ENCODE peak calls at places on chromosome 22, in five cellular contexts. One of them, this sample, is unnamed.

GRCh38 chr22:48475661-48476345 is 1351.9 kb downstream of the BRD1 start:
- DNase-seq in Peyer's patch: no peak
- DNase-seq in cardiac fibroblast: no peak
- DNase-seq in kidney: no peak
- DNase-seq in cardiac muscle cell: no peak
- DNase-seq in this sample: no peak

GRCh38 chr22:32411388-32411787 is 659 bp downstream of the RTCB start:
- DNase-seq in Peyer's patch: no peak
- DNase-seq in cardiac fibroblast: peak; percentile 54
- DNase-seq in kidney: no peak
- DNase-seq in cardiac muscle cell: peak; percentile 16
- DNase-seq in this sample: peak; percentile 65

GRCh38 chr22:21834869-21835268 is 32.6 kb downstream of the MAPK1 start:
- DNase-seq in Peyer's patch: peak; percentile 65
- DNase-seq in cardiac fibroblast: no peak
- DNase-seq in kidney: no peak
- DNase-seq in cardiac muscle cell: no peak
- DNase-seq in this sample: no peak

GRCh38 chr22:48783821-48784266 is 1043.8 kb downstream of the BRD1 start:
- DNase-seq in Peyer's patch: peak; percentile 9
- DNase-seq in cardiac fibroblast: no peak
- DNase-seq in kidney: no peak
- DNase-seq in cardiac muscle cell: no peak
- DNase-seq in this sample: peak; percentile 69

GRCh38 chr22:46574993-46575914 is 37.8 kb upstream of the CELSR1 start:
- DNase-seq in Peyer's patch: no peak
- DNase-seq in cardiac fibroblast: no peak
- DNase-seq in kidney: peak; percentile 81
- DNase-seq in cardiac muscle cell: peak; percentile 36
- DNase-seq in this sample: peak; percentile 90

GRCh38 chr22:32050678-32051515 is 7.8 kb downstream of the SLC5A1 start:
- DNase-seq in Peyer's patch: no peak
- DNase-seq in cardiac fibroblast: peak; percentile 92
- DNase-seq in kidney: peak; percentile 72
- DNase-seq in cardiac muscle cell: peak; percentile 85
- DNase-seq in this sample: peak; percentile 48

GRCh38 chr22:18950141-18950540 is 14.0 kb upstream of the PRODH start:
- DNase-seq in Peyer's patch: no peak
- DNase-seq in cardiac fibroblast: no peak
- DNase-seq in kidney: no peak
- DNase-seq in cardiac muscle cell: no peak
- DNase-seq in this sample: no peak

GRCh38 chr22:17845790-17846189 is 71.5 kb upstream of the BID start:
- DNase-seq in Peyer's patch: no peak
- DNase-seq in cardiac fibroblast: no peak
- DNase-seq in kidney: no peak
- DNase-seq in cardiac muscle cell: no peak
- DNase-seq in this sample: no peak

GRCh38 chr22:23230348-23231068 is 50.2 kb downstream of the BCR start:
- DNase-seq in Peyer's patch: no peak
- DNase-seq in cardiac fibroblast: no peak
- DNase-seq in kidney: peak; percentile 22
- DNase-seq in cardiac muscle cell: no peak
- DNase-seq in this sample: no peak

GRCh38 chr22:25348391-25348790 is 129.0 kb downstream of the CRYBB2 start:
- DNase-seq in Peyer's patch: no peak
- DNase-seq in cardiac fibroblast: no peak
- DNase-seq in kidney: no peak
- DNase-seq in cardiac muscle cell: no peak
- DNase-seq in this sample: no peak

GRCh38 chr22:39343259-39344045 is 6.3 kb upstream of the SYNGR1 start:
- DNase-seq in Peyer's patch: peak; percentile 61
- DNase-seq in cardiac fibroblast: peak; percentile 65
- DNase-seq in kidney: no peak
- DNase-seq in cardiac muscle cell: peak; percentile 77
- DNase-seq in this sample: peak; percentile 73

GRCh38 chr22:46911341-46911740 is 148.9 kb downstream of the TBC1D22A start:
- DNase-seq in Peyer's patch: peak; percentile 11
- DNase-seq in cardiac fibroblast: no peak
- DNase-seq in kidney: no peak
- DNase-seq in cardiac muscle cell: no peak
- DNase-seq in this sample: no peak

GRCh38 chr22:48748113-48748859 is 1079.4 kb downstream of the BRD1 start:
- DNase-seq in Peyer's patch: peak; percentile 13
- DNase-seq in cardiac fibroblast: no peak
- DNase-seq in kidney: no peak
- DNase-seq in cardiac muscle cell: no peak
- DNase-seq in this sample: no peak

GRCh38 chr22:48547971-48548370 is 1279.7 kb downstream of the BRD1 start:
- DNase-seq in Peyer's patch: no peak
- DNase-seq in cardiac fibroblast: no peak
- DNase-seq in kidney: no peak
- DNase-seq in cardiac muscle cell: no peak
- DNase-seq in this sample: no peak

GRCh38 chr22:25490869-25491268 is 73.6 kb upstream of the GRK3 start:
- DNase-seq in Peyer's patch: no peak
- DNase-seq in cardiac fibroblast: no peak
- DNase-seq in kidney: no peak
- DNase-seq in cardiac muscle cell: no peak
- DNase-seq in this sample: no peak

GRCh38 chr22:33573479-33573878 is 346.8 kb downstream of the LARGE1 start:
- DNase-seq in Peyer's patch: no peak
- DNase-seq in cardiac fibroblast: no peak
- DNase-seq in kidney: no peak
- DNase-seq in cardiac muscle cell: no peak
- DNase-seq in this sample: no peak

GRCh38 chr22:37999640-38000272 is 15.4 kb upstream of the SOX10 start:
- DNase-seq in Peyer's patch: no peak
- DNase-seq in cardiac fibroblast: peak; percentile 63
- DNase-seq in kidney: no peak
- DNase-seq in cardiac muscle cell: peak; percentile 69
- DNase-seq in this sample: peak; percentile 23

GRCh38 chr22:48749555-48750227 is 1078.0 kb downstream of the BRD1 start:
- DNase-seq in Peyer's patch: peak; percentile 11
- DNase-seq in cardiac fibroblast: no peak
- DNase-seq in kidney: peak; percentile 70
- DNase-seq in cardiac muscle cell: no peak
- DNase-seq in this sample: no peak

GRCh38 chr22:24594569-24595120 is 1.8 kb upstream of the LRRC75B start:
- DNase-seq in Peyer's patch: no peak
- DNase-seq in cardiac fibroblast: no peak
- DNase-seq in kidney: peak; percentile 77
- DNase-seq in cardiac muscle cell: no peak
- DNase-seq in this sample: no peak

GRCh38 chr22:48605856-48606255 is 1221.8 kb downstream of the BRD1 start:
- DNase-seq in Peyer's patch: no peak
- DNase-seq in cardiac fibroblast: no peak
- DNase-seq in kidney: no peak
- DNase-seq in cardiac muscle cell: no peak
- DNase-seq in this sample: no peak

GRCh38 chr22:21000215-21000986 is 1.5 kb downstream of the THAP7 start:
- DNase-seq in Peyer's patch: no peak
- DNase-seq in cardiac fibroblast: no peak
- DNase-seq in kidney: peak; percentile 72
- DNase-seq in cardiac muscle cell: peak; percentile 16
- DNase-seq in this sample: no peak

GRCh38 chr22:40668611-40669390 is 10.5 kb upstream of the MCHR1 start:
- DNase-seq in Peyer's patch: no peak
- DNase-seq in cardiac fibroblast: peak; percentile 72
- DNase-seq in kidney: no peak
- DNase-seq in cardiac muscle cell: peak; percentile 92
- DNase-seq in this sample: peak; percentile 29

GRCh38 chr22:22893891-22894739 is 6.5 kb downstream of the IGLL5 start:
- DNase-seq in Peyer's patch: no peak
- DNase-seq in cardiac fibroblast: no peak
- DNase-seq in kidney: no peak
- DNase-seq in cardiac muscle cell: no peak
- DNase-seq in this sample: no peak

GRCh38 chr22:41062146-41062545 is 30.2 kb upstream of the EP300 start:
- DNase-seq in Peyer's patch: no peak
- DNase-seq in cardiac fibroblast: no peak
- DNase-seq in kidney: no peak
- DNase-seq in cardiac muscle cell: no peak
- DNase-seq in this sample: no peak

GRCh38 chr22:19821523-19822300 is 33.0 kb downstream of the GNB1L start:
- DNase-seq in Peyer's patch: no peak
- DNase-seq in cardiac fibroblast: no peak
- DNase-seq in kidney: no peak
- DNase-seq in cardiac muscle cell: no peak
- DNase-seq in this sample: no peak

GRCh38 chr22:25651332-25651731 is 86.9 kb downstream of the GRK3 start:
- DNase-seq in Peyer's patch: no peak
- DNase-seq in cardiac fibroblast: no peak
- DNase-seq in kidney: no peak
- DNase-seq in cardiac muscle cell: no peak
- DNase-seq in this sample: no peak

GRCh38 chr22:22378446-22379415 is 129.8 kb downstream of the ZNF280B start:
- DNase-seq in Peyer's patch: no peak
- DNase-seq in cardiac fibroblast: no peak
- DNase-seq in kidney: no peak
- DNase-seq in cardiac muscle cell: no peak
- DNase-seq in this sample: no peak

GRCh38 chr22:32999039-32999861 is 58.9 kb downstream of the SYN3 start:
- DNase-seq in Peyer's patch: no peak
- DNase-seq in cardiac fibroblast: peak; percentile 6
- DNase-seq in kidney: no peak
- DNase-seq in cardiac muscle cell: no peak
- DNase-seq in this sample: no peak

GRCh38 chr22:19597399-19597735 is 73.2 kb upstream of the CLDN5 start:
- DNase-seq in Peyer's patch: peak; percentile 61
- DNase-seq in cardiac fibroblast: no peak
- DNase-seq in kidney: no peak
- DNase-seq in cardiac muscle cell: no peak
- DNase-seq in this sample: no peak

DNA sequence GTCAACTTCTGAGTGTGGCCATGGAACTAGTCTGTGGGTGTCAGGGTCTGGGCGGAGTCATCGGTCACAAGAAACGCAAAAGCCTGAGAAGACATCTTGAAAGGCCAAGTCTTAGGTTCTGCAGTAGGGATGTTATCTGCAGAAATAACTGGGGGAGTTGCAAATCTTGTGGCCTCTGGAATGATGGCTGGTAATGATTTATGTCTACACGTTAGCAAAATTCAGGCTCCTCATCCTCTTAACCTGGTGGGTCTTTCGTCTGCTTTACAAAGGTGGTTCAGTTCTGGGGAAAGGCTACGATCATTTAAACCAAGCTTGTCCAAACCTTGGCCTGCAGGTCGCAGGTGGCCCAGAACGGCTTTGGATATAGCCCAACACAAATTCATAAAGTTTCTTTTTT is 7.4 kb upstream of the CYB5R3 start:
- DNase-seq in Peyer's patch: no peak
- DNase-seq in cardiac fibroblast: no peak
- DNase-seq in kidney: no peak
- DNase-seq in cardiac muscle cell: no peak
- DNase-seq in this sample: no peak
- H3K4me3 ChIP-seq in Peyer's patch: no peak overlapping the region
- H3K4me3 ChIP-seq in cardiac fibroblast: no peak overlapping the region
- H3K4me3 ChIP-seq in kidney: no peak overlapping the region
- H3K4me3 ChIP-seq in cardiac muscle cell: no peak overlapping the region
- H3K4me3 ChIP-seq in this sample: no peak overlapping the region

GRCh38 chr22:27297125-27297524 is 504.4 kb downstream of the MN1 start:
- DNase-seq in Peyer's patch: no peak
- DNase-seq in cardiac fibroblast: no peak
- DNase-seq in kidney: no peak
- DNase-seq in cardiac muscle cell: no peak
- DNase-seq in this sample: no peak

GRCh38 chr22:27295071-27295470 is 506.5 kb downstream of the MN1 start:
- DNase-seq in Peyer's patch: no peak
- DNase-seq in cardiac fibroblast: no peak
- DNase-seq in kidney: no peak
- DNase-seq in cardiac muscle cell: no peak
- DNase-seq in this sample: no peak

GRCh38 chr22:27295605-27296004 is 506.0 kb downstream of the MN1 start:
- DNase-seq in Peyer's patch: no peak
- DNase-seq in cardiac fibroblast: no peak
- DNase-seq in kidney: no peak
- DNase-seq in cardiac muscle cell: no peak
- DNase-seq in this sample: no peak

GRCh38 chr22:27296091-27296675 is 505.4 kb downstream of the MN1 start:
- DNase-seq in Peyer's patch: no peak
- DNase-seq in cardiac fibroblast: no peak
- DNase-seq in kidney: no peak
- DNase-seq in cardiac muscle cell: no peak
- DNase-seq in this sample: no peak

GRCh38 chr22:27292542-27293298 is 508.8 kb downstream of the MN1 start:
- DNase-seq in Peyer's patch: no peak
- DNase-seq in cardiac fibroblast: no peak
- DNase-seq in kidney: no peak
- DNase-seq in cardiac muscle cell: no peak
- DNase-seq in this sample: no peak
- H3K4me3 ChIP-seq in Peyer's patch: no peak overlapping the region
- H3K4me3 ChIP-seq in cardiac fibroblast: no peak overlapping the region
- H3K4me3 ChIP-seq in kidney: no peak overlapping the region
- H3K4me3 ChIP-seq in cardiac muscle cell: no peak overlapping the region
- H3K4me3 ChIP-seq in this sample: no peak overlapping the region

DNA sequence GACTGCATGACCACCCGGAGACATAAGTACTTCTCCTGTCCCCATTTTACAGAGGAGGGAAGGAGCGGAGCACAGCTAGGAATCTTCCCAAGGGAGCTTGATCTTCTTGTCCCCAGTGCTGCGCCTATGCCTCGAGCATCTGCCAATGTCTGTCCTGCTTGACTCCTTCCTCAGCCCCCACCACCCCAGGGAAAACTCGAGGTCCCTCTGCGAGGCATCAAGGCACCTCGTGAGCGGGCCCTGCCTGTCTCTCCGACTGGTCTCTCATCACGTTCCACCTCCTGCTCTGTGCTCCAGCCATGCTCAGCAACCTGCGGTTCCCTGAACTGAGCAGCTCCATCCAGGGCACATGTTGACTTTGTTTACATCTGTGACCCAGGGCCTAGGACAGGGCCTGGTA is 2.5 kb downstream of the NCF4 start:
- DNase-seq in Peyer's patch: no peak
- DNase-seq in cardiac fibroblast: no peak
- DNase-seq in kidney: no peak
- DNase-seq in cardiac muscle cell: no peak
- DNase-seq in this sample: no peak
- H3K4me3 ChIP-seq in Peyer's patch: no peak overlapping the region
- H3K4me3 ChIP-seq in cardiac fibroblast: no peak overlapping the region
- H3K4me3 ChIP-seq in kidney: no peak overlapping the region
- H3K4me3 ChIP-seq in cardiac muscle cell: no peak overlapping the region
- H3K4me3 ChIP-seq in this sample: no peak overlapping the region

GRCh38 chr22:49827307-49827852 is 293 bp downstream of the BRD1 start:
- DNase-seq in Peyer's patch: no peak
- DNase-seq in cardiac fibroblast: no peak
- DNase-seq in kidney: no peak
- DNase-seq in cardiac muscle cell: peak; percentile 38
- DNase-seq in this sample: no peak

GRCh38 chr22:49826603-49827306 is 918 bp downstream of the BRD1 start:
- DNase-seq in Peyer's patch: peak; percentile 38
- DNase-seq in cardiac fibroblast: peak; percentile 41
- DNase-seq in kidney: no peak
- DNase-seq in cardiac muscle cell: peak; percentile 57
- DNase-seq in this sample: peak; percentile 38

GRCh38 chr22:49829044-49829719 is 1.5 kb upstream of the BRD1 start:
- DNase-seq in Peyer's patch: no peak
- DNase-seq in cardiac fibroblast: no peak
- DNase-seq in kidney: no peak
- DNase-seq in cardiac muscle cell: no peak
- DNase-seq in this sample: no peak

GRCh38 chr22:49827853-49828598 is at the start of gene BRD1:
- DNase-seq in Peyer's patch: peak; percentile 56
- DNase-seq in cardiac fibroblast: peak; percentile 53
- DNase-seq in kidney: peak; percentile 85
- DNase-seq in cardiac muscle cell: peak; percentile 77
- DNase-seq in this sample: peak; percentile 74

GRCh38 chr22:49828599-49828965 is 909 bp upstream of the BRD1 start:
- DNase-seq in Peyer's patch: no peak
- DNase-seq in cardiac fibroblast: no peak
- DNase-seq in kidney: peak; percentile 74
- DNase-seq in cardiac muscle cell: no peak
- DNase-seq in this sample: no peak
- H3K4me3 ChIP-seq in Peyer's patch: no peak overlapping the region
- H3K4me3 ChIP-seq in cardiac fibroblast: no peak overlapping the region
- H3K4me3 ChIP-seq in kidney: no peak overlapping the region
- H3K4me3 ChIP-seq in cardiac muscle cell: no peak overlapping the region
- H3K4me3 ChIP-seq in this sample: no peak overlapping the region